ENCODE peak calls at places on chromosomes 5 and 9, in six cellular contexts. S is foreskin fibroblast, V is mesothelial cell of epicardium, R is SK-N-SH, I is OCI-LY7, D is HFFc6. M is an unnamed sample.

GRCh38 chr9:85987236-85987635 is 46.3 kb downstream of the NAA35 start:
- DNase-seq in S (no peak), V (no peak), R (no peak), I (no peak), D (no peak), M (no peak)

GRCh38 chr9:74478606-74479005 is 18.5 kb upstream of the RORB start:
- DNase-seq in S (no peak), V (no peak), R (no peak), I (no peak), D (no peak), M (no peak)

GRCh38 chr5:89735108-89735507 is 674.4 kb downstream of the CETN3 start:
- DNase-seq in S (peak), V (no peak), R (no peak), I (no peak), D (no peak), M (no peak)

GRCh38 chr9:72203205-72203803 is 54.1 kb downstream of the GDA start:
- DNase-seq in S (peak), V (no peak), R (peak), I (peak), D (peak), M (no peak)

GRCh38 chr5:39523821-39524220 is 99.0 kb upstream of the DAB2 start:
- DNase-seq in S (peak), V (no peak), R (no peak), I (no peak), D (peak), M (no peak)

GRCh38 chr5:16957305-16958165 is 21.4 kb upstream of the MYO10 start:
- DNase-seq in S (peak), V (no peak), R (no peak), I (no peak), D (peak), M (no peak)

GRCh38 chr5:75055727-75056144 is 3.4 kb upstream of the GCNT4 start:
- DNase-seq in S (no peak), V (no peak), R (no peak), I (no peak), D (peak), M (no peak)

GRCh38 chr9:93665566-93666278 is 89.3 kb downstream of the PHF2 start:
- DNase-seq in S (no peak), V (no peak), R (no peak), I (no peak), D (no peak), M (no peak)

GRCh38 chr9:111037744-111038335 is 430 bp downstream of the LPAR1 start:
- DNase-seq in S (peak), V (peak), R (peak), I (no peak), D (no peak), M (no peak)

GRCh38 chr9:126536131-126536530 is 77.6 kb upstream of the LMX1B start:
- DNase-seq in S (no peak), V (no peak), R (no peak), I (no peak), D (no peak), M (no peak)

GRCh38 chr9:104784098-104784497 is 20.2 kb downstream of the NIPSNAP3B start:
- DNase-seq in S (no peak), V (no peak), R (no peak), I (no peak), D (no peak), M (no peak)

GRCh38 chr5:146165469-146165868 is 17.0 kb downstream of the LARS1 start:
- DNase-seq in S (no peak), V (no peak), R (no peak), I (no peak), D (peak), M (no peak)

GRCh38 chr5:136225796-136226195 is 32.8 kb upstream of the SMIM32 start:
- DNase-seq in S (no peak), V (no peak), R (no peak), I (no peak), D (no peak), M (no peak)

GRCh38 chr5:120613729-120614128 is 149.6 kb downstream of the PRR16 start:
- DNase-seq in S (peak), V (no peak), R (no peak), I (no peak), D (no peak), M (no peak)

GRCh38 chr5:155898284-155898683 is 428.7 kb upstream of the SGCD start:
- DNase-seq in S (no peak), V (no peak), R (no peak), I (no peak), D (no peak), M (no peak)

GRCh38 chr9:107249131-107249533 is 33.9 kb upstream of the RAD23B start:
- DNase-seq in S (no peak), V (no peak), R (no peak), I (no peak), D (no peak), M (no peak)

GRCh38 chr9:17319822-17320221 is 185.0 kb downstream of the CNTLN start:
- DNase-seq in S (no peak), V (no peak), R (peak), I (no peak), D (no peak), M (no peak)

GRCh38 chr9:70218767-70219166 is 40.0 kb upstream of the SMC5 start:
- DNase-seq in S (peak), V (no peak), R (no peak), I (no peak), D (peak), M (no peak)

GRCh38 chr5:153658606-153659005 is 168.1 kb downstream of the GRIA1 start:
- DNase-seq in S (peak), V (no peak), R (no peak), I (no peak), D (peak), M (no peak)

GRCh38 chr9:107946364-107947137 is 457.0 kb upstream of the KLF4 start:
- DNase-seq in S (no peak), V (no peak), R (no peak), I (no peak), D (no peak), M (no peak)

GRCh38 chr9:116432051-116432450 is 255.1 kb upstream of the TRIM32 start:
- DNase-seq in S (no peak), V (no peak), R (no peak), I (no peak), D (peak), M (no peak)

DNA sequence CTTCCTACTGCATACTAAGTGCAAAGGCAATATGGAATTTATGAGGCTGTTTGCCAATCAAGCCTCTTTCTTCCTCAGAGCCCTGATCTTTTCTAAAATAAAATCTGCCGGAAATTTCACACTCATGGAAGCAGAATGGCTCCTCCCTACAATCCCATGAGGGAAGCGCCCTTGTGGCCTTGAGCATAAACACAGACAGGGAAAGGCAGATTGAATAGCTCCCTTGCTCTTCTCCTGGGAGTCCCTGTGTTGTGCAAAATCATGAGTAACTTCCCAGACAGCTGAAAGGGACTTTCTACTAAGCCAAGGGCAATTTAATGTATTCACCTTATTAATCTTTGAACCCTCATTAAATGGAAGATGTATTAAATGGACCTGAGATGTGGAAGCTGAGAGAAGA is 226.1 kb upstream of the PIK3R1 start:
- DNase-seq in S (peak), V (no peak), R (no peak), I (no peak), D (no peak), M (no peak)
- TF ChIP-seq CTCF in S (no peak), V (no peak), R (no peak), I (no peak), D (no peak), M (no peak)

DNA sequence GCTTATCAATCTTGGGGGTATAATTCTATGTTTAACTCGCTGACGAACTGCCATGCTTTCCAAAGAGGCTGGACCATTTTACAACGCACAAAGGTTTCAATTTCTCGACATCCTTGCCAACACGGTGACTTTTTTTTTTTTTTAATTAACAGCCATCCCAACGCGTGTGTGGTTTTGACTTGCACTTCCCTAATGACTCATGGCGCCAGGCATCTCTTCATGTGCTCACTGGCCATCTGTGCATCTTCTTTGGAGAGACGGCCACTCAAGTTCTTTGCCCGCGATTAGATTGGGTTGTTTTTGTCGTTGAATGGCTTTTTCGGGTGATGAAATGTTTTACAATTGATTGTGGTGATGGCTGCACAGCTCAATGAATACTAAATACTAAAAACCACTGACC is 12.5 kb upstream of the CARD9 start:
- DNase-seq in S (no peak), V (no peak), R (no peak), I (no peak), D (no peak), M (no peak)
- TF ChIP-seq CTCF in S (no peak), V (no peak), R (no peak), I (no peak), D (no peak), M (no peak)

GRCh38 chr9:137097761-137098462 is 11.1 kb downstream of the MAN1B1 start:
- DNase-seq in S (no peak), V (no peak), R (no peak), I (no peak), D (no peak), M (no peak)

GRCh38 chr9:137096785-137097546 is 10.2 kb downstream of the MAN1B1 start:
- DNase-seq in S (no peak), V (no peak), R (no peak), I (no peak), D (no peak), M (no peak)

GRCh38 chr9:137099231-137099630 is 12.4 kb downstream of the MAN1B1 start:
- DNase-seq in S (no peak), V (no peak), R (no peak), I (no peak), D (no peak), M (no peak)

GRCh38 chr9:137095664-137096517 is 9.1 kb downstream of the MAN1B1 start:
- DNase-seq in S (no peak), V (no peak), R (peak), I (peak), D (no peak), M (no peak)
- TF ChIP-seq CTCF in S (no peak), V (no peak), R (peak), I (peak), D (peak), M (no peak)

DNA sequence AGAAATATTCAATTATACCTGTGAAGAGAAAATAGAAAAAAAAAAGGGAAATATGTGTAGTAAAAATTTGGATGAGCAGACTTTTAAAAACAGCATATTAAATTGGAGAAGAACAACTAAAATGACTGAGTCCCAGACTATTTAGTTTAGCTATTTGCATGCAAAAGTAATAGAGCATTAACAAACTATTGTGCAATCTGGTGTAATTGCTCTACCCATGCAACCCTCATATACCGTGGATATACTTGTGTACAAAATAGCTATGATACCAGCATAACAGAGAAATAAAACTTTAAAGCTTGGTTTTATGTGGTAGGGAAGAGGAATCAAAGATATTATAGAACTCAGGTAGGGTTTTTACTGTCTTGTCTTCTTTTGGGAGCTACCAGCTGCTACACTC is 78.7 kb upstream of the PRDM9 start:
- DNase-seq in S (no peak), V (no peak), R (no peak), I (no peak), D (no peak), M (no peak)
- TF ChIP-seq CTCF in S (no peak), V (no peak), R (no peak), I (no peak), D (no peak), M (no peak)

GRCh38 chr5:54944364-54944763 is 41.0 kb downstream of the ESM1 start:
- DNase-seq in S (peak), V (no peak), R (peak), I (peak), D (peak), M (no peak)
- TF ChIP-seq CTCF in S (peak), V (peak), R (peak), I (peak), D (peak), M (no peak)

GRCh38 chr9:5440426-5440825 is 2.7 kb upstream of the PLGRKT start:
- DNase-seq in S (no peak), V (no peak), R (no peak), I (no peak), D (no peak), M (no peak)

GRCh38 chr9:5443845-5444244 is 6.1 kb upstream of the PLGRKT start:
- DNase-seq in S (no peak), V (no peak), R (no peak), I (no peak), D (no peak), M (no peak)

GRCh38 chr9:5441043-5441442 is 3.3 kb upstream of the PLGRKT start:
- DNase-seq in S (peak), V (no peak), R (no peak), I (no peak), D (peak), M (no peak)

GRCh38 chr9:5438301-5439162 is 807 bp upstream of the PLGRKT start:
- DNase-seq in S (peak), V (no peak), R (no peak), I (peak), D (no peak), M (no peak)

GRCh38 chr9:5442400-5443011 is 4.8 kb upstream of the PLGRKT start:
- DNase-seq in S (peak), V (no peak), R (peak), I (peak), D (peak), M (no peak)
- TF ChIP-seq CTCF in S (peak), V (no peak), R (peak), I (peak), D (peak), M (no peak)

GRCh38 chr5:14405267-14405666 is 176.3 kb upstream of the OTULINL start:
- DNase-seq in S (no peak), V (no peak), R (peak), I (no peak), D (no peak), M (no peak)
- TF ChIP-seq CTCF in S (peak), V (peak), R (peak), I (peak), D (peak), M (no peak)

DNA sequence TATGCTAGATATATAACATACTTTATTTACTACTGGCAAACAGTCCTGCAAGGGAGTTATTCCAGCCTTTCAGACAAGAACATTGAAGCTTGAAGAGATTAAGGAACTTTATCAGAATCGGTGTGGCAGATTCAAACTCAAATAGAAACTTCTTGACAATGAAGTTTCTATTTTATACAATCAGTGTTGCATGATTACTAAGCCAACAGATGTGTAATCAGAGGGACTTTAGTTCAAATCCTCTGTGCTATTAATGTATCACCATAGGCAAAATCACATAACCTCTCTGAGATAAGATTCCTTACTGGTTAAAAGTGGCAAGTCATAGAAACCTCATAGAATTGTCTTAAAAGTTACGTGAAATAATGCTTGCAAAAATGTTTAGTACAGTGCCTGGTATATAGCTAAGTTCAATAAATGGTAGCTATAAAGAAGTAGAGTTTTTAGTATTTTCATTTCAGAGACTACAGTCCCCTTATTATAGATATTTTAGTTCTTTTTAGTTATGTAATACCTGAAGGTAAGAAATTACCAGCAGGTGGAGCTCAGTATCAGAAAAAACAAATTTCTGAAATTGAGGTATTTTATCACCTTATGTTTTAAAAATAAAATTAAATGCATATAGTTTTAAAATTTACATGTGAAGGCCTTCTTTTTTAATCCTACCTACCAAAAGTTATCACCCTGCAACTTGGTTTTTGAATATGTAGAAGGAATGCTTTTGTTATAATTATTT is 172.1 kb downstream of the FER start:
- DNase-seq in S (no peak), V (no peak), R (no peak), I (peak), D (no peak), M (no peak)
- TF ChIP-seq CTCF in S (no peak), V (peak), R (peak), I (peak), D (peak), M (no peak)

GRCh38 chr5:107675201-107675600 is 4.5 kb upstream of the EFNA5 start:
- DNase-seq in S (no peak), V (no peak), R (no peak), I (no peak), D (no peak), M (no peak)

GRCh38 chr5:107674655-107675054 is 3.9 kb upstream of the EFNA5 start:
- DNase-seq in S (peak), V (no peak), R (no peak), I (no peak), D (no peak), M (no peak)

GRCh38 chr5:107673106-107673367 is 2.3 kb upstream of the EFNA5 start:
- DNase-seq in S (no peak), V (no peak), R (no peak), I (peak), D (no peak), M (no peak)

GRCh38 chr5:107672212-107673105 is 1.7 kb upstream of the EFNA5 start:
- DNase-seq in S (peak), V (peak), R (peak), I (peak), D (no peak), M (peak)

GRCh38 chr5:107673368-107674136 is 2.8 kb upstream of the EFNA5 start:
- DNase-seq in S (peak), V (peak), R (peak), I (peak), D (peak), M (peak)
- TF ChIP-seq CTCF in S (peak), V (peak), R (peak), I (peak), D (peak), M (no peak)